ENCODE peak calls at places on chromosomes 13 and 19, in seven cellular contexts. F is SK-MEL-5; G is pons; Y is activated CD8-positive, alpha-beta memory T cell treated with anti-CD3 and anti-CD28 coated beads, Interleukin-2, amount 50 U/mL, for 4 hours; Q is heart right ventricle; A is OCI-LY7; U is stimulated activated CD8-positive, alpha-beta memory T cell treated with anti-CD3 and anti-CD28 coated beads, Interleukin-15, amount 100 ng/mL, for 48 hours. W is an unnamed sample.

GRCh38 chr19:50410109-50410508 is 8.6 kb upstream of the SPIB start:
- DNase-seq in U (no peak), F (no peak), G (no peak), A (no peak), Q (no peak), Y (no peak), W (no peak)

GRCh38 chr13:98821372-98822237 is 69.1 kb upstream of the SLC15A1 start:
- DNase-seq in A (no peak), Y (no peak), F (no peak), Q (no peak), U (no peak), G (no peak), W (no peak)

GRCh38 chr13:111623170-111623569 is 302.7 kb downstream of the TEX29 start:
- DNase-seq in Q (no peak), U (no peak), A (no peak), Y (no peak), G (no peak), F (no peak), W (no peak)

GRCh38 chr13:31982540-31982939 is 49.0 kb upstream of the FRY start:
- DNase-seq in U (no peak), Q (peak), G (peak), Y (no peak), A (no peak), F (peak), W (peak)

GRCh38 chr13:45331981-45332830 is 8.8 kb downstream of the TPT1 start:
- DNase-seq in Q (no peak), U (no peak), Y (no peak), F (peak), A (no peak), G (no peak), W (no peak)

GRCh38 chr13:112219753-112220152 is 152.8 kb downstream of the SOX1 start:
- DNase-seq in U (no peak), A (no peak), G (no peak), Y (no peak), Q (no peak), F (no peak), W (no peak)

GRCh38 chr19:2252481-2253105 is 3.5 kb downstream of the AMH start:
- DNase-seq in U (no peak), F (no peak), Q (no peak), G (no peak), Y (no peak), A (no peak), W (no peak)

GRCh38 chr13:30119476-30119875 is 187.9 kb downstream of the KATNAL1 start:
- DNase-seq in Y (no peak), A (no peak), G (no peak), F (peak), U (no peak), Q (no peak), W (no peak)

GRCh38 chr19:558770-559439 is 13.5 kb upstream of the BSG start:
- DNase-seq in A (no peak), U (no peak), G (no peak), Y (no peak), F (no peak), Q (peak), W (no peak)

GRCh38 chr19:41933693-41934426 is 5.6 kb upstream of the ERFL start:
- DNase-seq in Y (no peak), Q (no peak), U (no peak), G (no peak), A (peak), F (no peak), W (no peak)

GRCh38 chr19:18091217-18091608 is 4.5 kb upstream of the IL12RB1 start:
- DNase-seq in F (no peak), U (peak), Y (peak), A (peak), Q (peak), G (peak), W (peak)

GRCh38 chr13:103140001-103140671 is 73.9 kb upstream of the SLC10A2 start:
- DNase-seq in Q (no peak), G (peak), A (peak), U (no peak), Y (no peak), F (peak), W (no peak)

GRCh38 chr19:51002542-51003311 is 1.3 kb upstream of the KLK8 start:
- DNase-seq in F (peak), U (peak), Y (no peak), A (peak), G (peak), Q (no peak), W (no peak)

W was measured in Peyer's patch.